ENCODE peak calls at places on chromosomes 1 and 21, in nine cellular contexts. P is NCI-H1436; V is GM20000; C is CD8-positive, alpha-beta memory T cell; L is AG09309; A is ELF-1; Z is effector CD4-positive, alpha-beta T cell; N is AG10803; S is C1 segment of cervical spinal cord. F is an unnamed sample.

GRCh38 chr21:39048574-39048973 is 134.7 kb downstream of the PSMG1 start:
- DNase-seq in P (no peak), V (no peak), C (no peak), L (no peak), A (no peak), Z (no peak), N (peak), S (no peak), F (no peak)

GRCh38 chr1:7005762-7006161 is 220.5 kb downstream of the CAMTA1 start:
- DNase-seq in P (no peak), V (no peak), C (no peak), L (no peak), A (no peak), Z (no peak), N (no peak), S (no peak), F (no peak)

GRCh38 chr1:82171955-82172354 is 371.2 kb downstream of the ADGRL2 start:
- DNase-seq in P (no peak), V (no peak), C (no peak), L (no peak), A (no peak), Z (no peak), N (no peak), S (no peak), F (no peak)

GRCh38 chr1:204680461-204680860 is 5.1 kb downstream of the LRRN2 start:
- DNase-seq in P (no peak), V (no peak), C (no peak), L (no peak), A (no peak), Z (no peak), N (no peak), S (no peak), F (no peak)

GRCh38 chr1:117653732-117654484 is 48.1 kb downstream of the TENT5C start:
- DNase-seq in P (no peak), V (no peak), C (peak), L (no peak), A (no peak), Z (no peak), N (no peak), S (no peak), F (no peak)

GRCh38 chr1:209652121-209652742 is at the start of gene LAMB3:
- DNase-seq in P (no peak), V (no peak), C (no peak), L (no peak), A (no peak), Z (no peak), N (no peak), S (no peak), F (no peak)

GRCh38 chr1:145999321-146000024 is 3.1 kb upstream of the TXNIP start:
- DNase-seq in P (peak), V (no peak), C (peak), L (no peak), A (no peak), Z (peak), N (no peak), S (no peak), F (no peak)

GRCh38 chr1:208691012-208691411 is 446.8 kb upstream of the PLXNA2 start:
- DNase-seq in P (no peak), V (peak), C (no peak), L (no peak), A (no peak), Z (no peak), N (no peak), S (no peak), F (no peak)

GRCh38 chr1:6330410-6330827 is 63.1 kb downstream of the ACOT7 start:
- DNase-seq in P (no peak), V (no peak), C (no peak), L (peak), A (no peak), Z (no peak), N (peak), S (no peak), F (no peak)

GRCh38 chr1:221878134-221878533 is 136.2 kb upstream of the DUSP10 start:
- DNase-seq in P (no peak), V (peak), C (no peak), L (no peak), A (no peak), Z (no peak), N (peak), S (no peak), F (no peak)

GRCh38 chr1:204417231-204417997 is 5.8 kb upstream of the PPP1R15B start:
- DNase-seq in P (no peak), V (no peak), C (no peak), L (peak), A (peak), Z (no peak), N (peak), S (no peak), F (no peak)

GRCh38 chr1:32828341-32828740 is 10.9 kb downstream of the S100PBP start:
- DNase-seq in P (no peak), V (no peak), C (no peak), L (no peak), A (no peak), Z (no peak), N (peak), S (no peak), F (no peak)

GRCh38 chr1:193462629-193463320 is 276.4 kb upstream of the B3GALT2 start:
- DNase-seq in P (no peak), V (no peak), C (no peak), L (no peak), A (no peak), Z (no peak), N (no peak), S (no peak), F (peak)

GRCh38 chr1:201954263-201955008 is 867 bp upstream of the TIMM17A start:
- DNase-seq in P (no peak), V (no peak), C (no peak), L (no peak), A (peak), Z (no peak), N (no peak), S (no peak), F (no peak)

GRCh38 chr1:234597894-234598293 is 12.1 kb downstream of the IRF2BP2 start:
- DNase-seq in P (peak), V (peak), C (peak), L (no peak), A (no peak), Z (peak), N (peak), S (no peak), F (peak)

GRCh38 chr1:223836586-223836985 is 9.2 kb downstream of the TP53BP2 start:
- DNase-seq in P (no peak), V (no peak), C (no peak), L (no peak), A (no peak), Z (no peak), N (no peak), S (no peak), F (no peak)

GRCh38 chr1:44355582-44356305 is 687 bp upstream of the ERI3 start:
- DNase-seq in P (no peak), V (no peak), C (no peak), L (no peak), A (no peak), Z (no peak), N (no peak), S (no peak), F (no peak)

GRCh38 chr1:166485620-166486019 is 318.8 kb upstream of the FAM78B start:
- DNase-seq in P (no peak), V (no peak), C (no peak), L (no peak), A (no peak), Z (no peak), N (no peak), S (no peak), F (no peak)

GRCh38 chr1:42841010-42841409 is 5.4 kb upstream of the ZNF691 start:
- DNase-seq in P (no peak), V (no peak), C (no peak), L (no peak), A (no peak), Z (no peak), N (no peak), S (no peak), F (no peak)

GRCh38 chr1:62435231-62436038 is 1.4 kb upstream of the USP1 start:
- DNase-seq in P (peak), V (no peak), C (no peak), L (no peak), A (peak), Z (no peak), N (no peak), S (no peak), F (no peak)

GRCh38 chr1:7679159-7679872 is 91.8 kb upstream of the VAMP3 start:
- DNase-seq in P (no peak), V (no peak), C (no peak), L (no peak), A (no peak), Z (no peak), N (no peak), S (no peak), F (no peak)

GRCh38 chr1:21362096-21362495 is 71.8 kb upstream of the ECE1 start:
- DNase-seq in P (no peak), V (no peak), C (no peak), L (no peak), A (no peak), Z (no peak), N (no peak), S (no peak), F (no peak)

GRCh38 chr1:218524986-218525385 is 179.8 kb downstream of the TGFB2 start:
- DNase-seq in P (no peak), V (no peak), C (no peak), L (no peak), A (no peak), Z (no peak), N (no peak), S (no peak), F (no peak)

GRCh38 chr1:162538815-162539431 is 22.6 kb upstream of the UAP1 start:
- DNase-seq in P (no peak), V (no peak), C (no peak), L (peak), A (no peak), Z (no peak), N (peak), S (no peak), F (no peak)